ENCODE peak calls at places on chromosome 20, in six cellular contexts. Q, E, S, Y, T and U are unnamed samples.

GRCh38 chr20:57698191-57698866 is 11.5 kb downstream of the PMEPA1 start:
- DNase-seq in Q (no peak), E (no peak), S (peak), Y (no peak), T (no peak), U (no peak)

GRCh38 chr20:43839793-43840199 is 74.9 kb upstream of the TOX2 start:
- DNase-seq in Q (no peak), E (no peak), S (no peak), Y (no peak), T (peak), U (no peak)

GRCh38 chr20:41003143-41003932 is 25.3 kb upstream of the TOP1 start:
- DNase-seq in Q (peak), E (peak), S (peak), Y (peak), T (peak), U (no peak)

GRCh38 chr20:20366896-20367680 is 816 bp upstream of the INSM1 start:
- DNase-seq in Q (no peak), E (no peak), S (no peak), Y (peak), T (no peak), U (peak)

GRCh38 chr20:61056136-61056535 is 195.9 kb upstream of the CDH4 start:
- DNase-seq in Q (no peak), E (peak), S (no peak), Y (no peak), T (no peak), U (no peak)

GRCh38 chr20:57289401-57290177 is 23.1 kb upstream of the BMP7 start:
- DNase-seq in Q (no peak), E (no peak), S (no peak), Y (no peak), T (no peak), U (no peak)

GRCh38 chr20:10565191-10565921 is 108.4 kb downstream of the JAG1 start:
- DNase-seq in Q (peak), E (no peak), S (no peak), Y (no peak), T (no peak), U (no peak)

GRCh38 chr20:401682-402495 is 6.2 kb upstream of the RBCK1 start:
- DNase-seq in Q (no peak), E (no peak), S (peak), Y (no peak), T (no peak), U (no peak)

GRCh38 chr20:31708839-31709534 is 13.7 kb downstream of the BCL2L1 start:
- DNase-seq in Q (no peak), E (no peak), S (no peak), Y (no peak), T (no peak), U (no peak)

GRCh38 chr20:44832724-44833123 is 22.4 kb upstream of the RIMS4 start:
- DNase-seq in Q (no peak), E (peak), S (peak), Y (peak), T (no peak), U (peak)

GRCh38 chr20:41005361-41005729 is 23.3 kb upstream of the TOP1 start:
- DNase-seq in Q (peak), E (peak), S (peak), Y (no peak), T (peak), U (no peak)

GRCh38 chr20:43751167-43752050 is 24.6 kb upstream of the GTSF1L start:
- DNase-seq in Q (no peak), E (no peak), S (peak), Y (no peak), T (no peak), U (no peak)

GRCh38 chr20:19271879-19272651 is 59.6 kb downstream of the SLC24A3 start:
- DNase-seq in Q (no peak), E (peak), S (no peak), Y (no peak), T (no peak), U (no peak)

GRCh38 chr20:46605181-46605580 is 46.1 kb downstream of the SLC13A3 start:
- DNase-seq in Q (no peak), E (peak), S (no peak), Y (no peak), T (no peak), U (no peak)

GRCh38 chr20:48273843-48274242 is 488.6 kb upstream of the SULF2 start:
- DNase-seq in Q (no peak), E (no peak), S (no peak), Y (no peak), T (no peak), U (no peak)

GRCh38 chr20:33685328-33686007 is 717 bp downstream of the E2F1 start:
- DNase-seq in Q (no peak), E (peak), S (peak), Y (peak), T (no peak), U (no peak)

GRCh38 chr20:57751411-57751810 is 41.6 kb upstream of the PMEPA1 start:
- DNase-seq in Q (no peak), E (no peak), S (no peak), Y (no peak), T (no peak), U (no peak)

GRCh38 chr20:44137210-44137781 is 49.7 kb downstream of the JPH2 start:
- DNase-seq in Q (peak), E (no peak), S (peak), Y (peak), T (no peak), U (peak)

GRCh38 chr20:54250691-54251090 is 42.8 kb downstream of the PFDN4 start:
- DNase-seq in Q (no peak), E (no peak), S (peak), Y (no peak), T (no peak), U (no peak)

GRCh38 chr20:63895886-63896135 is 885 bp downstream of the DNAJC5 start:
- DNase-seq in Q (no peak), E (no peak), S (no peak), Y (no peak), T (no peak), U (no peak)

GRCh38 chr20:10481671-10482070 is 46.6 kb downstream of the SLX4IP start:
- DNase-seq in Q (no peak), E (no peak), S (no peak), Y (no peak), T (no peak), U (no peak)

GRCh38 chr20:18679020-18679419 is 91.2 kb downstream of the DTD1 start:
- DNase-seq in Q (no peak), E (no peak), S (no peak), Y (no peak), T (no peak), U (no peak)

DNA sequence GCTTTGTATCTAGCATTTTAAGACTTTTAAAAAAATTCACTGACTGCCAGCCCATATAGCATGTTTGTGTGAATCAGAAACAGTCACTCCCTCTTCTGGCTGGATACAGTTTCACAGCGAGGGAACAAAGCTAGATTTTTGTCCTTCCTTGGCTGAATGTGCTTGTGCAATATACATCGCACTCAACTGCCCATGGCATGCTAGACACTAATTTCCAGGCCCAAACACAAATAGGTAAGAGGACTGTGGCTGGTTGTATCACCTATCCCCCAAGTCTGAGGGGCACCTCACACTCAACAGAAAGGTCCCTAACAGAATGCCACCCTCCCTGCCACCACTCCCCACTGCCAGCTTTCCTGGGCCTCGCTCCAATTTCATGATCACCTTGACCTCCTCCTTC is 16.2 kb upstream of the BLCAP start:
- DNase-seq in Q (no peak), E (no peak), S (peak), Y (peak), T (peak), U (no peak)
- TF ChIP-seq CTCF in Q (no peak), E (no peak), S (peak), Y (peak), T (no peak), U (peak)

DNA sequence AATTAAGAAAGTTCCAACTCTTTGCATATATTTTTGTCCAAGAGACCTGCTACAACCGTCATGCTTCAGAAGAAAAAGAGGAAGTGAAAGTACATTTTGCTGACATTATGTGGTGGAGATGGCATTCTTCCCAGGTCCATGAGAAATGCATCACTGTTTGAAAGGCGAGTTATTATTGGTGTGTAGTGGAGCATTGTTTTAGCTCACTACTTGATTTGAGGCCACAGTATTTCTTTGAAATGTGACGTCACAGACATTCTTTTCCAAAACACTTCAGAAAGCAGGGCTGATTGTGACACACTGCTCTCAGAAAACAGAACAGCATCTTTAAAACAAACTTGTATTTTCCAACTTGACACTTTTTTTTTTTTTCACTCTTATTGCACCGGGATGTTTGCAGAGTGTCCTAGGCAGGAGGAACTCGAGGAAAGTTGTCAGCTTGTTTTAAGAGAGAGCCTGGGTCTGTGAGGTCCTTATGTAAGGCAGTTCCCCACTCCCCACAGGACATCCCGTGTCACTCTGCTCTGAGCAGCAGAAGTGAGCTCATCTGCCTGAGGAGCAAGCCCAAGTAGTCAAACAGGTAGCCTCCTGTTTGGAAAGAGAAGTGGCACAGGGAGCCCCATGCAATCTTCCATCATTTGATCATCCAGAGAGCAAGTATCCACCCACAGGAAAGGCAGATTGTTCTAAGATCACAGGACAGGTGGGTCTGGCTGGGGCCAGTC is 1.1 kb downstream of the SPTLC3 start:
- DNase-seq in Q (no peak), E (no peak), S (peak), Y (no peak), T (peak), U (no peak)
- TF ChIP-seq CTCF in Q (no peak), E (no peak), S (no peak), Y (no peak), T (no peak), U (no peak)

GRCh38 chr20:62479218-62479617 is 3.4 kb upstream of the GATA5 start:
- DNase-seq in Q (no peak), E (no peak), S (no peak), Y (no peak), T (no peak), U (no peak)

GRCh38 chr20:62476074-62476838 is 461 bp upstream of the GATA5 start:
- DNase-seq in Q (no peak), E (no peak), S (no peak), Y (peak), T (no peak), U (peak)

GRCh38 chr20:62475819-62476073 is at the start of gene GATA5:
- DNase-seq in Q (no peak), E (no peak), S (no peak), Y (no peak), T (no peak), U (no peak)

GRCh38 chr20:62480318-62480717 is 4.5 kb upstream of the GATA5 start:
- DNase-seq in Q (no peak), E (no peak), S (no peak), Y (no peak), T (no peak), U (no peak)

GRCh38 chr20:62477669-62478450 is 2.1 kb upstream of the GATA5 start:
- DNase-seq in Q (no peak), E (no peak), S (no peak), Y (no peak), T (no peak), U (peak)
- TF ChIP-seq CTCF in Q (no peak), E (no peak), S (peak), Y (peak), T (peak), U (no peak)

DNA sequence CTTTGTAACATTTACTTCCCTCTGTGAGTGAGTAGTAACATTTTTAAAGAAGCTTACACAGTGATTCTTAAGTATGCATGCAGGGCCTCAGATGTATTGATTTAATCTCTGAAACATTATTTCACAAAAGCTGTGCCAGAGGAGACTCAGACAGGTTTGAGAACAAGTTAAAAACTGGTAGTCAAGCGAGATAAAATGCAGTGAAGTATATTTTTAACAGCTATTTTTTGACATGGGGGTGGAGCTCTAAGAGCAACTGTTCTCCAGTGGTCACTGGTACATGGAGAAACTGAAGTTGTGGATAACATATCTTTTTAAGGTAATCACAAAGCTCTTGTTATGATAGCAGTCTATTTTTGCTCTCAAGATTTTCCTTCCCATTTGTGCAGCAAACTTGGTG is 20.4 kb downstream of the DSTN start:
- DNase-seq in Q (no peak), E (no peak), S (no peak), Y (no peak), T (no peak), U (no peak)
- TF ChIP-seq CTCF in Q (no peak), E (no peak), S (no peak), Y (no peak), T (no peak), U (no peak)

GRCh38 chr20:50716518-50716917 is 14.9 kb upstream of the PARD6B start:
- DNase-seq in Q (no peak), E (no peak), S (no peak), Y (no peak), T (no peak), U (no peak)

GRCh38 chr20:50715694-50716093 is 15.7 kb upstream of the PARD6B start:
- DNase-seq in Q (no peak), E (peak), S (no peak), Y (no peak), T (no peak), U (no peak)

GRCh38 chr20:50712771-50713676 is 18.4 kb upstream of the PARD6B start:
- DNase-seq in Q (no peak), E (peak), S (no peak), Y (no peak), T (no peak), U (no peak)

GRCh38 chr20:50711113-50711825 is 19.9 kb upstream of the RIPOR3 start:
- DNase-seq in Q (no peak), E (no peak), S (no peak), Y (no peak), T (no peak), U (no peak)

GRCh38 chr20:50713677-50714101 is 17.7 kb upstream of the PARD6B start:
- DNase-seq in Q (no peak), E (peak), S (no peak), Y (peak), T (no peak), U (no peak)
- TF ChIP-seq CTCF in Q (peak), E (no peak), S (no peak), Y (peak), T (peak), U (no peak)

DNA sequence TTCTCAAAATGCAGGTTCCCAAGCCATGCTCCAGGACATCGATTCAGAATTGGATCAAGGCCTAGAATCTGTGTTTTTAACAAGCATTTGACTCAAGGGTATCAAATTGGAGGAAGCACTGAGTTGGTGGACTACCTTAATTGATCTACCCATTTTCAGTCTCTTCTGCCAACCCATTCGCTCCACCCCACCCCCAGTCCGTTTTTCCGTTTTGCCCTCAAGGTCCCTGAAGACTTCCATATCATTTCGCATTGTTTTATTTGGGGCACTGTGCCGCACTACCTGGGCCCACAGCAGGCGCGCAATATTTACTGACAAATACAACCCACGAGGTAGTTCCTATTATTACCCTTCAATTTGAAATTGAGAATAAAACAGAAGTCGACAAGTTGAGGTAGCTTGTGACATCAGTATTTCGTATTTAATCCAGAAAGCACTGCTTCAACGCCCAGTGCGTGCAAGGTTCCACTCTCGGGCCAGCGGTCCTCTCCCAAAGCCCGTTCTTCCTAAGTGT is 557 bp upstream of the DHX35 start:
- DNase-seq in Q (no peak), E (no peak), S (peak), Y (no peak), T (no peak), U (no peak)
- TF ChIP-seq CTCF in Q (no peak), E (no peak), S (no peak), Y (no peak), T (no peak), U (no peak)

GRCh38 chr20:9068896-9069663 is at the start of gene PLCB4:
- DNase-seq in Q (peak), E (peak), S (peak), Y (peak), T (no peak), U (no peak)

GRCh38 chr20:9071976-9072726 is 3.3 kb downstream of the PLCB4 start:
- DNase-seq in Q (no peak), E (no peak), S (no peak), Y (no peak), T (no peak), U (no peak)

GRCh38 chr20:9072741-9073310 is 3.9 kb downstream of the PLCB4 start:
- DNase-seq in Q (no peak), E (no peak), S (no peak), Y (no peak), T (no peak), U (no peak)

GRCh38 chr20:9068232-9068781 is 580 bp upstream of the PLCB4 start:
- DNase-seq in Q (peak), E (no peak), S (peak), Y (peak), T (no peak), U (peak)

GRCh38 chr20:9070304-9070703 is 1.4 kb downstream of the PLCB4 start:
- DNase-seq in Q (no peak), E (no peak), S (no peak), Y (no peak), T (no peak), U (no peak)
- TF ChIP-seq CTCF in Q (no peak), E (no peak), S (no peak), Y (no peak), T (no peak), U (no peak)

GRCh38 chr20:24993337-24994185 is 1.0 kb upstream of the APMAP start:
- DNase-seq in Q (no peak), E (peak), S (peak), Y (no peak), T (peak), U (no peak)
- TF ChIP-seq CTCF in Q (peak), E (no peak), S (peak), Y (no peak), T (peak), U (no peak)

DNA sequence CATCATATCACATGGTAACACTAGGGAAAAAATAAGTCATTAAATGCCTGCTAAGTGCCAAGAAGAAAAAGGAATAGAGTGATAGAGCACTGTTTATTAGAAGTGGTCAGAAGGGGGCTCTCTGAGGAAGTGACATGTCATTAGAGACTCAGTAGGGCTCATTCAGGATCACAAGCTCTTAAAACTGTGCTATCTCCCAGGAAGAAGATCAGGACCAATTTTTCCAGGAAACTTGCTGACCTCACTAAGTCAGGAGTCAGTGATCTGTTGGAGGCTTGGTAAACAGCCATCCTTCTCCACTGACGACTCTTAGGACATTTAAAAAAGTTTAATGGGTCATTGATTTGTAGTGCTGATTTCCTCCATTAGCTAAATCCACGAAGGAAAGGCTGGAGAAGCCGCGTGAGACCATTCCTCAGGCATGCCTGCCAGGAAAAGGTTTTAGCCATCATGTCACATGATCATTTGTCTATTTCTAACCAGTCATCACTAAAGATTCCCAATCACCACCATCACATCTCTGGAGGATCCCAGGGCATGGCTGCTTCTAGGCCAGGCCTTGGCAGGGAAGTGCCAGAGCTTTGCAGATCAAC is 5.9 kb upstream of the PTPN1 start:
- DNase-seq in Q (no peak), E (peak), S (no peak), Y (no peak), T (no peak), U (no peak)
- TF ChIP-seq CTCF in Q (no peak), E (no peak), S (no peak), Y (peak), T (peak), U (no peak)